ENCODE peak calls at places on chromosome 19, in seven cellular contexts. J is ascending aorta; R is MM.1S; C is spleen; P is left ventricle myocardium inferior; L is CD8-positive, alpha-beta memory T cell; U is adrenal gland. D is an unnamed sample. For H3K4me1, the result is how much of the 10 kb centered on the place peaks cover.

GRCh38 chr19:41367848-41368301 is 3.9 kb upstream of the B9D2 start:
- DNase-seq in J (no peak), R (no peak), C (no peak), P (no peak), L (no peak), U (no peak), D (no peak)

GRCh38 chr19:54124393-54124792 is 8.8 kb downstream of the PRPF31 start:
- DNase-seq in J (no peak), R (no peak), C (no peak), P (no peak), L (no peak), U (no peak), D (no peak)

GRCh38 chr19:31356587-31357314 is 7.5 kb upstream of the TSHZ3 start:
- DNase-seq in J (no peak), R (no peak), C (peak), P (peak), L (peak), U (no peak), D (peak)

GRCh38 chr19:35899547-35900214 is 659 bp downstream of the NFKBID start:
- DNase-seq in J (peak), R (peak), C (peak), P (peak), L (peak), U (peak), D (peak)

GRCh38 chr19:15436012-15436825 is 13.5 kb downstream of the WIZ start:
- DNase-seq in J (no peak), R (no peak), C (no peak), P (no peak), L (no peak), U (no peak), D (no peak)

GRCh38 chr19:16579381-16579780 is 7.2 kb upstream of the SLC35E1 start:
- DNase-seq in J (no peak), R (no peak), C (no peak), P (no peak), L (no peak), U (no peak), D (no peak)

GRCh38 chr19:35155441-35155840 is 906 bp downstream of the FXYD5 start:
- DNase-seq in J (no peak), R (no peak), C (no peak), P (no peak), L (peak), U (no peak), D (no peak)

GRCh38 chr19:35266904-35267817 is 1.6 kb upstream of the USF2 start:
- DNase-seq in J (peak), R (peak), C (peak), P (peak), L (peak), U (peak), D (peak)

GRCh38 chr19:10009714-10010224 is 535 bp downstream of the COL5A3 start:
- DNase-seq in J (no peak), R (no peak), C (no peak), P (no peak), L (no peak), U (no peak), D (no peak)

GRCh38 chr19:16369664-16370576 is 45.3 kb downstream of the KLF2 start:
- DNase-seq in J (no peak), R (no peak), C (peak), P (no peak), L (peak), U (no peak), D (no peak)

GRCh38 chr19:32168111-32168510 is 177.3 kb upstream of the ZNF507 start:
- DNase-seq in J (no peak), R (no peak), C (no peak), P (no peak), L (no peak), U (no peak), D (no peak)

GRCh38 chr19:10961763-10962536 is 1.1 kb downstream of the SMARCA4 start:
- DNase-seq in J (no peak), R (no peak), C (no peak), P (no peak), L (no peak), U (no peak), D (no peak)

GRCh38 chr19:19956431-19957075 is 55.8 kb downstream of the ZNF93 start:
- DNase-seq in J (no peak), R (no peak), C (no peak), P (no peak), L (no peak), U (no peak), D (peak)

GRCh38 chr19:10461047-10461949 is 41.0 kb downstream of the PDE4A start:
- DNase-seq in J (peak), R (peak), C (peak), P (peak), L (peak), U (peak), D (peak)

GRCh38 chr19:33513424-33513823 is 8.2 kb downstream of the PEPD start:
- DNase-seq in J (no peak), R (no peak), C (no peak), P (no peak), L (no peak), U (no peak), D (no peak)

GRCh38 chr19:48450441-48450840 is 4.7 kb downstream of the GRWD1 start:
- DNase-seq in J (no peak), R (no peak), C (no peak), P (no peak), L (no peak), U (no peak), D (no peak)

GRCh38 chr19:53818756-53819155 is 5.4 kb downstream of the NLRP12 start:
- DNase-seq in J (no peak), R (no peak), C (no peak), P (no peak), L (no peak), U (no peak), D (no peak)

GRCh38 chr19:10006752-10007323 is 3.5 kb downstream of the COL5A3 start:
- DNase-seq in J (no peak), R (no peak), C (no peak), P (no peak), L (no peak), U (no peak), D (no peak)

GRCh38 chr19:57334191-57334590 is 13.9 kb downstream of the ZNF543 start:
- DNase-seq in J (no peak), R (no peak), C (no peak), P (no peak), L (no peak), U (no peak), D (no peak)

GRCh38 chr19:28864577-28865042 is 348.3 kb downstream of the UQCRFS1 start:
- DNase-seq in J (no peak), R (no peak), C (no peak), P (peak), L (no peak), U (peak), D (no peak)

GRCh38 chr19:40331052-40331451 is 17.1 kb downstream of the C19orf47 start:
- DNase-seq in J (no peak), R (no peak), C (no peak), P (no peak), L (no peak), U (no peak), D (no peak)

GRCh38 chr19:15321739-15322138 is 10.6 kb downstream of the BRD4 start:
- DNase-seq in J (no peak), R (no peak), C (no peak), P (no peak), L (no peak), U (no peak), D (no peak)

GRCh38 chr19:35104361-35104760 is 11.3 kb upstream of the FXYD3 start:
- DNase-seq in J (no peak), R (no peak), C (no peak), P (no peak), L (no peak), U (no peak), D (no peak)

DNA sequence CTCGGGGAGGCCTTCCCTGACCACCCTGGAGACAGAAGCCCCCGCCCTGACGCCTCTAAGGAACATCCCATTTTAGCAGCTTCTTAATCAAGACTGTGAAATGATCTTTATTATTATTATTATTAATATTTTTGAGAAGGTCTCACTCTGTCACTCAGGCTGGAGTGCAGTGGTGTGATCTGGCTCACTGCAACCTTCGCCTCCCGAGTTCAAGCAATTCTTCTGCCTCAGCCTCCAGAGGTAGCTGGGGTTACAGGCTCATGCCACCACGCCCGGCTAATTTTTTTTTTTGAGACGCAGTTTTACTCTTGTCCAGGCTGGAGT is 3.6 kb upstream of the DAND5 start:
- DNase-seq in J (no peak), R (no peak), C (no peak), P (no peak), L (no peak), U (no peak), D (no peak)
- H3K4me3 ChIP-seq in J (peak), R (peak), C (no peak), P (peak), L (no peak), U (no peak), D (no peak)

GRCh38 chr19:51142119-51142518 is at the start of gene SIGLEC7:
- DNase-seq in J (no peak), R (no peak), C (peak), P (peak), L (no peak), U (peak), D (peak)

GRCh38 chr19:51140441-51140840 is 1.7 kb upstream of the SIGLEC7 start:
- DNase-seq in J (no peak), R (no peak), C (no peak), P (no peak), L (no peak), U (no peak), D (peak)

GRCh38 chr19:51139299-51140018 is 2.6 kb upstream of the SIGLEC7 start:
- DNase-seq in J (no peak), R (no peak), C (no peak), P (no peak), L (no peak), U (no peak), D (peak)

GRCh38 chr19:51143486-51143885 is 1.4 kb downstream of the SIGLEC7 start:
- DNase-seq in J (no peak), R (no peak), C (no peak), P (no peak), L (no peak), U (no peak), D (peak)

DNA sequence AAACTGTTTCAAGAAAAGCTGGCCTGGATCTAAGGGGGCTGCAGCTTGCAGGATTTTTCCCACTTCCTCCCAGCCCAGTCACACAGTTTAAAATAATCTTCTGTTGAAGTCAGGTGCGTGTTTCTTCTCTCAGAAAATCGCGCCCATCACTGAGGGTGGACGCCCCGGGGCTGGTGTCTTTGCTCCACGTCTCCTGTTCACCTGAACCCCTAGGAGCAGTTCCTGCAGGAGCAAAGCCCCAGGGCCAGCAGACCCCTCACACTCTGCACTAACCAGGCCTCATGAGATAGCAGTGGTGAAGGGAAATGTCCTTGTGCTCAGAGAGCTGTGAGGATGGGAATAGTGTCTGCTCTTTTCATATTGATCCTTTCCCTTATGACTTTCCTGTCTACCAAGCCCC is 920 bp upstream of the SIGLEC7 start:
- DNase-seq in J (no peak), R (no peak), C (no peak), P (no peak), L (no peak), U (no peak), D (peak)
- H3K4me1 ChIP-seq in J (under half), R (under half), C (half or more), P (under half), L (under half), U (under half), D (under half)

GRCh38 chr19:4510435-4511255 is 7.6 kb downstream of the PLIN4 start:
- DNase-seq in J (no peak), R (no peak), C (no peak), P (no peak), L (no peak), U (no peak), D (no peak)
- H3K4me3 ChIP-seq in J (no peak), R (no peak), C (no peak), P (no peak), L (no peak), U (no peak), D (no peak)

GRCh38 chr19:47230122-47230920 is 678 bp downstream of the BBC3 start:
- DNase-seq in J (peak), R (peak), C (peak), P (peak), L (peak), U (peak), D (peak)
- H3K4me1 ChIP-seq in J (under half), R (under half), C (half or more), P (half or more), L (half or more), U (under half), D (under half)

GRCh38 chr19:17584132-17584531 is 28.7 kb downstream of the COLGALT1 start:
- DNase-seq in J (no peak), R (no peak), C (no peak), P (no peak), L (no peak), U (no peak), D (no peak)
- H3K4me3 ChIP-seq in J (no peak), R (no peak), C (no peak), P (no peak), L (no peak), U (no peak), D (no peak)

DNA sequence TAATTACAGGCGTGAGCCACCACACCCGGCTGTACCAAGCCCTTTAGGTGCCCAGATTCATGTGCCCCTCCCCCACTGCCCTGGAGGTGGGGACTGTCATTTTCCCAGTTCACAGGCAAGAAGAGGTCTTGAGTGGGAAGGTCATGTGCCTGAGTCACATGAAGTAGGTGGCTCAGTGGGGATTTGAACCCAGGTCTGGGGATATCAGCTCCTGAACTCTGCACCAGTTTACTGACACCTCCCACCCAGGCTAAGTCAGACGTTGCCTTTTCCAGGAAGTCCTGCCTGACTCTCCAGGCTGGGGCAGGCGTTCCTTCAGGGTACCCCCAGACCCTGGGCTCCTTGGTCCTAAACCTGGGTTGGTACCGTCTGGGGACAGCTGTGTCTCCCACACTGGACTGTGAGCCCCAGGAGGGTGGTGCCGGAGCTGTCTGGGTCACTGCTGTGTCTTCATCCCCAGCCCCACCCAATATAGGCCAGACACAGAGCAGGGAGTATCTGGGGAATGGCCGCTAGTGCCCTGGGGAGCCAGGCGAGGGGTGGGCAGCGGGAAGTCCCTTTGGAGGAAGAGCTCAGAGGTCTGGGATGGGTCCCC is 8.6 kb downstream of the VASP start:
- DNase-seq in J (no peak), R (no peak), C (no peak), P (no peak), L (no peak), U (no peak), D (no peak)
- H3K4me1 ChIP-seq in J (under half), R (under half), C (half or more), P (half or more), L (under half), U (under half), D (under half)

GRCh38 chr19:43331435-43332010 is 22.0 kb upstream of the CD177 start:
- DNase-seq in J (no peak), R (no peak), C (no peak), P (no peak), L (no peak), U (no peak), D (no peak)
- H3K4me3 ChIP-seq in J (no peak), R (no peak), C (no peak), P (no peak), L (no peak), U (no peak), D (no peak)

GRCh38 chr19:56106993-56107392 is 14.1 kb downstream of the ZNF787 start:
- DNase-seq in J (no peak), R (no peak), C (no peak), P (no peak), L (no peak), U (no peak), D (no peak)
- H3K4me1 ChIP-seq in J (under half), R (under half), C (half or more), P (half or more), L (under half), U (half or more), D (under half)

GRCh38 chr19:2454962-2455409 is 1.8 kb downstream of the LMNB2 start:
- DNase-seq in J (no peak), R (no peak), C (no peak), P (no peak), L (no peak), U (no peak), D (no peak)

GRCh38 chr19:2453431-2454025 is 3.2 kb downstream of the LMNB2 start:
- DNase-seq in J (no peak), R (no peak), C (no peak), P (no peak), L (no peak), U (no peak), D (peak)

GRCh38 chr19:2456301-2456570 is 523 bp downstream of the LMNB2 start:
- DNase-seq in J (no peak), R (no peak), C (no peak), P (no peak), L (no peak), U (no peak), D (no peak)

GRCh38 chr19:2455481-2456300 is 1.1 kb downstream of the LMNB2 start:
- DNase-seq in J (no peak), R (peak), C (peak), P (peak), L (peak), U (no peak), D (peak)

DNA sequence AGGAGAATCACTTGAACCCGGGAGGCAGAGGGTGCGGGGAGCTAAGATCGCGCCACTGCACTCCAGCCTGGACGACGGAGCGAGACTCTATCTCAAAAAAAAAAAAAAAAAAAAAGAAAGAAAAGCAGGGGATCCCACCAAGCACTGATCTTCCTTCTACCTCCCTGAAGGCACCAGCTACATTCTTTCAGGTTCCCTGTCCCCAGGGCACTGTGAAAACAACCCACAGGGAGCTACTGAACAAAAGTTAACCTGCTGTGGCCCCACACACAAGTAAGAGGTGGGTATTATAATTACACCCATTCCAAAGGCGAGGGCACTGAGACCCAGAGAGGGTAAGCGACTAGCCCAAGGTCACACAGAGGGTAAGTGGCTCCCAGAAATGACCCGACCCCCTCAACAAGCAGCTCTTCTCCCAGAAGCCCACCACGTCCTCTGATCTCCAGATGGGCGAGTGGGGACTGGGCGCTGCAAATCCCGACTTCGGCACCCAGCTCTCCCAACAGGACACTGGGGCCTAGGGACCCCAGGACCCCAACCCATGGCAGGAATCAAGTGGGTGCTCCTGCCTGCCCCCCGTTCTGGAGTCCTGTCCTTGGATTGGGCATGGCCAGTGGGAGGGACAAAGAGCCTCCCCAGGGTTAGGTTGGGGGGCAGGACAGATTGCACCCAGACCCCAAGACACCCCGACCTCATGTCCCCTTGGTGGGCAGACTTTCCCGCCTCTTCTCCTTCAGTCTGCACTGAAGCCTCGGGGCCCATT is 2.4 kb downstream of the LMNB2 start:
- DNase-seq in J (no peak), R (no peak), C (no peak), P (no peak), L (no peak), U (no peak), D (no peak)
- H3K4me3 ChIP-seq in J (no peak), R (no peak), C (no peak), P (no peak), L (no peak), U (no peak), D (peak)

DNA sequence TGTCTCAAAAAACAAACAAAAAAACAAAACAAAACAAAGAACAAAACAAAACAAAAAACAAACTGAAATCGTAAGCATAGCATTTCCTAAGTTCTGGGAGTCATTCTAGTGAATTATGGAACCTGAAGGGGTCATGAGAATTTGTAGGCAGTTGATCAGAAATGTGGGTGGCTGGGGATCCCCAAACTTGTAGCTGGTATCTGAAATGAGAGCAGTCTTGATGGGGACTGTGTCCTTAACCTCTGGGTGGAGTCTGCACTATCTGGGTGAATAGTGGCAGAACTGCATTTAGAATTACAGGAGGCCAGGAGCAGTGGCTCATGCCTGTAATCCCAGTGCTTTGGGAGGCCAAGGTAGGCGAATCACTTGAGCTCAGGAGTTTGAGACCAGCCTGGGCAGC is 6.1 kb downstream of the CLEC4G start:
- DNase-seq in J (no peak), R (no peak), C (no peak), P (no peak), L (no peak), U (no peak), D (no peak)
- H3K4me1 ChIP-seq in J (under half), R (under half), C (under half), P (under half), L (under half), U (under half), D (under half)